ENCODE peak calls at places on chromosomes 6 and 20, in five cellular contexts. One of them, this sample, is unnamed.

GRCh38 chr6:166589334-166589731 is 2.9 kb upstream of the RAMACL start:
- DNase-seq in HepG2: no peak
- DNase-seq in Panc1: no peak
- DNase-seq in lower lobe of right lung: no peak
- DNase-seq in endothelial cell of umbilical vein: peak; percentile 72
- DNase-seq in this sample: no peak

GRCh38 chr6:35587167-35587566 is 74.5 kb upstream of the TULP1 start:
- DNase-seq in HepG2: no peak
- DNase-seq in Panc1: no peak
- DNase-seq in lower lobe of right lung: no peak
- DNase-seq in endothelial cell of umbilical vein: no peak
- DNase-seq in this sample: no peak

GRCh38 chr20:33125983-33126382 is 42.0 kb upstream of the BPIFA2 start:
- DNase-seq in HepG2: peak; percentile 45
- DNase-seq in Panc1: no peak
- DNase-seq in lower lobe of right lung: no peak
- DNase-seq in endothelial cell of umbilical vein: no peak
- DNase-seq in this sample: peak; percentile 41

GRCh38 chr6:34004706-34005105 is 141.2 kb downstream of the GRM4 start:
- DNase-seq in HepG2: no peak
- DNase-seq in Panc1: no peak
- DNase-seq in lower lobe of right lung: no peak
- DNase-seq in endothelial cell of umbilical vein: no peak
- DNase-seq in this sample: no peak

GRCh38 chr6:37244430-37245310 is 12.9 kb upstream of the TBC1D22B start:
- DNase-seq in HepG2: peak; percentile 97
- DNase-seq in Panc1: no peak
- DNase-seq in lower lobe of right lung: peak; percentile 72
- DNase-seq in endothelial cell of umbilical vein: peak; percentile 100
- DNase-seq in this sample: no peak

GRCh38 chr6:107368471-107368870 is 90.9 kb downstream of the PDSS2 start:
- DNase-seq in HepG2: no peak
- DNase-seq in Panc1: no peak
- DNase-seq in lower lobe of right lung: no peak
- DNase-seq in endothelial cell of umbilical vein: no peak
- DNase-seq in this sample: no peak

GRCh38 chr20:62591122-62591468 is 51.2 kb upstream of the SLCO4A1 start:
- DNase-seq in HepG2: no peak
- DNase-seq in Panc1: no peak
- DNase-seq in lower lobe of right lung: no peak
- DNase-seq in endothelial cell of umbilical vein: no peak
- DNase-seq in this sample: no peak

GRCh38 chr20:63394069-63394468 is 32.9 kb upstream of the CHRNA4 start:
- DNase-seq in HepG2: no peak
- DNase-seq in Panc1: no peak
- DNase-seq in lower lobe of right lung: no peak
- DNase-seq in endothelial cell of umbilical vein: no peak
- DNase-seq in this sample: peak; percentile 80

GRCh38 chr20:8557711-8558110 is 425.6 kb downstream of the PLCB1 start:
- DNase-seq in HepG2: no peak
- DNase-seq in Panc1: no peak
- DNase-seq in lower lobe of right lung: no peak
- DNase-seq in endothelial cell of umbilical vein: no peak
- DNase-seq in this sample: no peak

GRCh38 chr6:7615611-7616383 is 25.8 kb downstream of the SNRNP48 start:
- DNase-seq in HepG2: peak; percentile 72
- DNase-seq in Panc1: peak; percentile 51
- DNase-seq in lower lobe of right lung: no peak
- DNase-seq in endothelial cell of umbilical vein: peak; percentile 64
- DNase-seq in this sample: peak; percentile 80

GRCh38 chr20:48846516-48847492 is 19.0 kb upstream of the PREX1 start:
- DNase-seq in HepG2: no peak
- DNase-seq in Panc1: no peak
- DNase-seq in lower lobe of right lung: no peak
- DNase-seq in endothelial cell of umbilical vein: peak; percentile 62
- DNase-seq in this sample: peak; percentile 88

GRCh38 chr20:33063271-33063670 is 9.6 kb downstream of the BPIFB3 start:
- DNase-seq in HepG2: no peak
- DNase-seq in Panc1: no peak
- DNase-seq in lower lobe of right lung: no peak
- DNase-seq in endothelial cell of umbilical vein: no peak
- DNase-seq in this sample: no peak

GRCh38 chr6:36759177-36759757 is 61.6 kb downstream of the RAB44 start:
- DNase-seq in HepG2: peak; percentile 63
- DNase-seq in Panc1: no peak
- DNase-seq in lower lobe of right lung: peak; percentile 89
- DNase-seq in endothelial cell of umbilical vein: peak; percentile 85
- DNase-seq in this sample: peak; percentile 95

GRCh38 chr20:36802326-36803223 is 29.0 kb upstream of the DSN1 start:
- DNase-seq in HepG2: no peak
- DNase-seq in Panc1: no peak
- DNase-seq in lower lobe of right lung: no peak
- DNase-seq in endothelial cell of umbilical vein: no peak
- DNase-seq in this sample: no peak

GRCh38 chr6:12138377-12138776 is 126.3 kb downstream of the HIVEP1 start:
- DNase-seq in HepG2: peak; percentile 16
- DNase-seq in Panc1: no peak
- DNase-seq in lower lobe of right lung: no peak
- DNase-seq in endothelial cell of umbilical vein: no peak
- DNase-seq in this sample: no peak

GRCh38 chr6:150485559-150486517 is 113.8 kb upstream of the PLEKHG1 start:
- DNase-seq in HepG2: no peak
- DNase-seq in Panc1: no peak
- DNase-seq in lower lobe of right lung: no peak
- DNase-seq in endothelial cell of umbilical vein: peak; percentile 26
- DNase-seq in this sample: no peak

GRCh38 chr20:5511930-5512329 is 195.2 kb upstream of the PROKR2 start:
- DNase-seq in HepG2: no peak
- DNase-seq in Panc1: no peak
- DNase-seq in lower lobe of right lung: no peak
- DNase-seq in endothelial cell of umbilical vein: no peak
- DNase-seq in this sample: no peak

GRCh38 chr6:159788757-159789376 is 535 bp downstream of the TCP1 start:
- DNase-seq in HepG2: peak; percentile 47
- DNase-seq in Panc1: no peak
- DNase-seq in lower lobe of right lung: peak; percentile 63
- DNase-seq in endothelial cell of umbilical vein: peak; percentile 44
- DNase-seq in this sample: peak; percentile 65

GRCh38 chr20:62501801-62502495 is 26.2 kb upstream of the GATA5 start:
- DNase-seq in HepG2: no peak
- DNase-seq in Panc1: peak; percentile 35
- DNase-seq in lower lobe of right lung: no peak
- DNase-seq in endothelial cell of umbilical vein: peak; percentile 65
- DNase-seq in this sample: no peak

GRCh38 chr6:106997392-106998257 is 23.1 kb upstream of the CD24 start:
- DNase-seq in HepG2: peak; percentile 74
- DNase-seq in Panc1: peak; percentile 42
- DNase-seq in lower lobe of right lung: peak; percentile 51
- DNase-seq in endothelial cell of umbilical vein: peak; percentile 47
- DNase-seq in this sample: peak; percentile 92

GRCh38 chr6:63507096-63507495 is 65.2 kb upstream of the LOC128125822 start:
- DNase-seq in HepG2: no peak
- DNase-seq in Panc1: no peak
- DNase-seq in lower lobe of right lung: no peak
- DNase-seq in endothelial cell of umbilical vein: no peak
- DNase-seq in this sample: no peak

GRCh38 chr20:63351380-63351700 is 9.8 kb downstream of the CHRNA4 start:
- DNase-seq in HepG2: no peak
- DNase-seq in Panc1: no peak
- DNase-seq in lower lobe of right lung: no peak
- DNase-seq in endothelial cell of umbilical vein: no peak
- DNase-seq in this sample: no peak

GRCh38 chr20:53940883-53941546 is 129.4 kb downstream of the BCAS1 start:
- DNase-seq in HepG2: no peak
- DNase-seq in Panc1: no peak
- DNase-seq in lower lobe of right lung: no peak
- DNase-seq in endothelial cell of umbilical vein: peak; percentile 92
- DNase-seq in this sample: no peak

GRCh38 chr20:24781061-24781980 is 167.7 kb upstream of the CST7 start:
- DNase-seq in HepG2: peak; percentile 39
- DNase-seq in Panc1: no peak
- DNase-seq in lower lobe of right lung: peak; percentile 36
- DNase-seq in endothelial cell of umbilical vein: no peak
- DNase-seq in this sample: peak; percentile 68

GRCh38 chr6:56984884-56985283 is 30.0 kb downstream of the BEND6 start:
- DNase-seq in HepG2: no peak
- DNase-seq in Panc1: no peak
- DNase-seq in lower lobe of right lung: no peak
- DNase-seq in endothelial cell of umbilical vein: no peak
- DNase-seq in this sample: no peak

GRCh38 chr6:46022110-46022948 is 6.7 kb upstream of the CLIC5 start:
- DNase-seq in HepG2: no peak
- DNase-seq in Panc1: no peak
- DNase-seq in lower lobe of right lung: no peak
- DNase-seq in endothelial cell of umbilical vein: no peak
- DNase-seq in this sample: no peak

GRCh38 chr6:37501632-37502466 is 2.2 kb upstream of the CCDC167 start:
- DNase-seq in HepG2: no peak
- DNase-seq in Panc1: no peak
- DNase-seq in lower lobe of right lung: no peak
- DNase-seq in endothelial cell of umbilical vein: no peak
- DNase-seq in this sample: no peak

GRCh38 chr20:2872304-2873009 is 824 bp upstream of the PTPRA start:
- DNase-seq in HepG2: peak; percentile 63
- DNase-seq in Panc1: no peak
- DNase-seq in lower lobe of right lung: peak; percentile 79
- DNase-seq in endothelial cell of umbilical vein: peak; percentile 64
- DNase-seq in this sample: peak; percentile 85

GRCh38 chr20:1474817-1475603 is 8.4 kb upstream of the NSFL1C start:
- DNase-seq in HepG2: no peak
- DNase-seq in Panc1: no peak
- DNase-seq in lower lobe of right lung: no peak
- DNase-seq in endothelial cell of umbilical vein: no peak
- DNase-seq in this sample: peak; percentile 71

GRCh38 chr20:43507150-43508080 is at the start of gene L3MBTL1:
- DNase-seq in HepG2: peak; percentile 70
- DNase-seq in Panc1: no peak
- DNase-seq in lower lobe of right lung: peak; percentile 74
- DNase-seq in endothelial cell of umbilical vein: peak; percentile 35
- DNase-seq in this sample: peak; percentile 90

GRCh38 chr6:14661188-14661587 is 543.6 kb downstream of the CD83 start:
- DNase-seq in HepG2: no peak
- DNase-seq in Panc1: no peak
- DNase-seq in lower lobe of right lung: no peak
- DNase-seq in endothelial cell of umbilical vein: no peak
- DNase-seq in this sample: no peak

DNA sequence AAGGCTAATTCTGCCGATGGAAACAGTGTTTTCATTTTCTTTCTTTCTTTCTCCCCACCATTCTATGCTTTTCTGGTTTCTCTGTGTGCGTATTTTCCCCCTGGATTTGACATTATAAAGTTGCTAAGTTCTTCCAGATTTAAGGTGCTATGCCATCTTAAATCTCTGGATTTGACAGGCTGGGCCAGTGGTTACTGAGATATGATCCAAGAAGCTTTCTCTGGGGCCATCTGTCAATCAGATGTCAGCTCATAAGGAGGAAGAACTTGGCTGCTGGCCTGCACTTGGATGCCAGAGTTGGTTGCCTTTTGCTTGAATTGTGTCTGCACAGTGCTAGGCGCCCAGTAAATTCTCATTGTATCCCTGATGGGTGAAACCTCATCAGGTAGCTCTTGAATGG is 39.7 kb downstream of the SLC2A10 start:
- DNase-seq in HepG2: no peak
- DNase-seq in Panc1: no peak
- DNase-seq in lower lobe of right lung: no peak
- DNase-seq in endothelial cell of umbilical vein: no peak
- DNase-seq in this sample: no peak
- H3K27ac ChIP-seq in HepG2: no peak overlapping the region
- H3K27ac ChIP-seq in Panc1: no peak overlapping the region
- H3K27ac ChIP-seq in lower lobe of right lung: no peak overlapping the region
- H3K27ac ChIP-seq in endothelial cell of umbilical vein: no peak overlapping the region
- H3K27ac ChIP-seq in this sample: no peak overlapping the region

GRCh38 chr6:21507811-21508210 is 85.7 kb upstream of the SOX4 start:
- DNase-seq in HepG2: peak; percentile 47
- DNase-seq in Panc1: no peak
- DNase-seq in lower lobe of right lung: no peak
- DNase-seq in endothelial cell of umbilical vein: peak; percentile 5
- DNase-seq in this sample: no peak
- H3K27me3 ChIP-seq in HepG2: no peaks in the 10 kb centered on the region
- H3K27me3 ChIP-seq in Panc1: no peaks in the 10 kb centered on the region
- H3K27me3 ChIP-seq in lower lobe of right lung: no peaks in the 10 kb centered on the region
- H3K27me3 ChIP-seq in endothelial cell of umbilical vein: no peaks in the 10 kb centered on the region
- H3K27me3 ChIP-seq in this sample: no peaks in the 10 kb centered on the region

GRCh38 chr6:41536884-41537347 is 9.3 kb upstream of the FOXP4 start:
- DNase-seq in HepG2: no peak
- DNase-seq in Panc1: no peak
- DNase-seq in lower lobe of right lung: peak; percentile 75
- DNase-seq in endothelial cell of umbilical vein: peak; percentile 35
- DNase-seq in this sample: no peak

GRCh38 chr6:41537359-41537758 is 8.8 kb upstream of the FOXP4 start:
- DNase-seq in HepG2: no peak
- DNase-seq in Panc1: no peak
- DNase-seq in lower lobe of right lung: no peak
- DNase-seq in endothelial cell of umbilical vein: no peak
- DNase-seq in this sample: no peak

GRCh38 chr6:41539204-41539603 is 7.0 kb upstream of the FOXP4 start:
- DNase-seq in HepG2: no peak
- DNase-seq in Panc1: no peak
- DNase-seq in lower lobe of right lung: no peak
- DNase-seq in endothelial cell of umbilical vein: no peak
- DNase-seq in this sample: no peak

GRCh38 chr6:41541364-41541763 is 4.8 kb upstream of the FOXP4 start:
- DNase-seq in HepG2: no peak
- DNase-seq in Panc1: no peak
- DNase-seq in lower lobe of right lung: no peak
- DNase-seq in endothelial cell of umbilical vein: no peak
- DNase-seq in this sample: no peak

GRCh38 chr6:41538556-41539182 is 7.5 kb upstream of the FOXP4 start:
- DNase-seq in HepG2: no peak
- DNase-seq in Panc1: no peak
- DNase-seq in lower lobe of right lung: no peak
- DNase-seq in endothelial cell of umbilical vein: no peak
- DNase-seq in this sample: no peak
- TF ChIP-seq CTCF in HepG2: no peak
- TF ChIP-seq CTCF in Panc1: no peak
- TF ChIP-seq CTCF in lower lobe of right lung: no peak
- TF ChIP-seq CTCF in endothelial cell of umbilical vein: no peak
- TF ChIP-seq CTCF in this sample: no peak

GRCh38 chr6:19231878-19232519 is 605.2 kb upstream of the ID4 start:
- DNase-seq in HepG2: no peak
- DNase-seq in Panc1: no peak
- DNase-seq in lower lobe of right lung: no peak
- DNase-seq in endothelial cell of umbilical vein: no peak
- DNase-seq in this sample: no peak
- H3K27ac ChIP-seq in HepG2: no peak overlapping the region
- H3K27ac ChIP-seq in Panc1: peak overlapping the region; percentile 29
- H3K27ac ChIP-seq in lower lobe of right lung: peak overlapping the region; percentile 28
- H3K27ac ChIP-seq in endothelial cell of umbilical vein: no peak overlapping the region
- H3K27ac ChIP-seq in this sample: no peak overlapping the region